ENCODE peak calls at places on chromosomes 13 and 19, in eight cellular contexts. One of them, this sample, is unnamed.

GRCh38 chr13:45518525-45519235 is 53.9 kb downstream of the COG3 start:
- DNase-seq in fibroblast of lung: peak; percentile 79
- DNase-seq in colonic mucosa: no peak
- DNase-seq in thoracic aorta: no peak
- DNase-seq in HCT116: no peak
- DNase-seq in A549: no peak
- DNase-seq in suprapubic skin: no peak
- DNase-seq in ovary: no peak
- DNase-seq in this sample: peak; percentile 52

GRCh38 chr19:45413497-45413896 is 7.1 kb downstream of the POLR1G start:
- DNase-seq in HCT116: no peak
- DNase-seq in colonic mucosa: no peak
- DNase-seq in suprapubic skin: no peak
- DNase-seq in thoracic aorta: no peak
- DNase-seq in ovary: no peak
- DNase-seq in A549: no peak
- DNase-seq in fibroblast of lung: no peak
- DNase-seq in this sample: no peak

GRCh38 chr13:20362642-20363041 is 130.5 kb upstream of the GJB6 start:
- DNase-seq in suprapubic skin: no peak
- DNase-seq in ovary: no peak
- DNase-seq in HCT116: no peak
- DNase-seq in thoracic aorta: no peak
- DNase-seq in A549: no peak
- DNase-seq in fibroblast of lung: no peak
- DNase-seq in colonic mucosa: no peak
- DNase-seq in this sample: no peak

GRCh38 chr13:97434417-97435296 is 688 bp downstream of the RAP2A start:
- DNase-seq in colonic mucosa: peak; percentile 46
- DNase-seq in fibroblast of lung: peak; percentile 41
- DNase-seq in ovary: peak; percentile 68
- DNase-seq in suprapubic skin: peak; percentile 82
- DNase-seq in HCT116: no peak
- DNase-seq in thoracic aorta: no peak
- DNase-seq in A549: peak; percentile 31
- DNase-seq in this sample: no peak

GRCh38 chr19:3710265-3710812 is 2.2 kb downstream of the TJP3 start:
- DNase-seq in A549: peak; percentile 93
- DNase-seq in suprapubic skin: peak; percentile 85
- DNase-seq in ovary: no peak
- DNase-seq in colonic mucosa: peak; percentile 99
- DNase-seq in HCT116: peak; percentile 83
- DNase-seq in fibroblast of lung: peak; percentile 40
- DNase-seq in thoracic aorta: no peak
- DNase-seq in this sample: peak; percentile 77

GRCh38 chr19:7636691-7637373 is at the start of gene STXBP2:
- DNase-seq in fibroblast of lung: no peak
- DNase-seq in suprapubic skin: no peak
- DNase-seq in A549: peak; percentile 75
- DNase-seq in thoracic aorta: no peak
- DNase-seq in ovary: peak; percentile 49
- DNase-seq in colonic mucosa: peak; percentile 91
- DNase-seq in HCT116: peak; percentile 76
- DNase-seq in this sample: peak; percentile 88

GRCh38 chr19:23699521-23699860 is 12.5 kb upstream of the ZNF675 start:
- DNase-seq in fibroblast of lung: no peak
- DNase-seq in thoracic aorta: no peak
- DNase-seq in suprapubic skin: no peak
- DNase-seq in colonic mucosa: no peak
- DNase-seq in HCT116: no peak
- DNase-seq in ovary: no peak
- DNase-seq in A549: no peak
- DNase-seq in this sample: no peak

GRCh38 chr19:13171146-13171545 is 20.9 kb downstream of the IER2 start:
- DNase-seq in A549: no peak
- DNase-seq in fibroblast of lung: no peak
- DNase-seq in colonic mucosa: no peak
- DNase-seq in ovary: no peak
- DNase-seq in HCT116: no peak
- DNase-seq in thoracic aorta: no peak
- DNase-seq in suprapubic skin: no peak
- DNase-seq in this sample: no peak

GRCh38 chr13:48151343-48151742 is 56.4 kb upstream of the MED4 start:
- DNase-seq in colonic mucosa: no peak
- DNase-seq in ovary: no peak
- DNase-seq in thoracic aorta: no peak
- DNase-seq in suprapubic skin: no peak
- DNase-seq in HCT116: no peak
- DNase-seq in fibroblast of lung: no peak
- DNase-seq in A549: no peak
- DNase-seq in this sample: no peak

GRCh38 chr19:31511696-31512095 is 162.5 kb upstream of the TSHZ3 start:
- DNase-seq in thoracic aorta: no peak
- DNase-seq in fibroblast of lung: no peak
- DNase-seq in HCT116: no peak
- DNase-seq in colonic mucosa: no peak
- DNase-seq in suprapubic skin: peak; percentile 32
- DNase-seq in ovary: no peak
- DNase-seq in A549: no peak
- DNase-seq in this sample: no peak

GRCh38 chr13:26280822-26281221 is 26.9 kb downstream of the CDK8 start:
- DNase-seq in colonic mucosa: no peak
- DNase-seq in HCT116: no peak
- DNase-seq in thoracic aorta: no peak
- DNase-seq in fibroblast of lung: peak; percentile 28
- DNase-seq in A549: no peak
- DNase-seq in suprapubic skin: no peak
- DNase-seq in ovary: no peak
- DNase-seq in this sample: no peak

GRCh38 chr13:23610187-23610576 is 40.0 kb downstream of the TNFRSF19 start:
- DNase-seq in A549: no peak
- DNase-seq in fibroblast of lung: peak; percentile 51
- DNase-seq in ovary: no peak
- DNase-seq in thoracic aorta: no peak
- DNase-seq in suprapubic skin: no peak
- DNase-seq in colonic mucosa: no peak
- DNase-seq in HCT116: no peak
- DNase-seq in this sample: no peak

GRCh38 chr13:109145631-109146030 is 516.2 kb downstream of the MYO16 start:
- DNase-seq in fibroblast of lung: peak; percentile 64
- DNase-seq in HCT116: peak; percentile 58
- DNase-seq in suprapubic skin: no peak
- DNase-seq in A549: peak; percentile 78
- DNase-seq in colonic mucosa: peak; percentile 35
- DNase-seq in thoracic aorta: no peak
- DNase-seq in ovary: peak; percentile 27
- DNase-seq in this sample: peak; percentile 60

GRCh38 chr13:41458187-41458938 is 1.0 kb downstream of the RGCC start:
- DNase-seq in ovary: no peak
- DNase-seq in thoracic aorta: no peak
- DNase-seq in HCT116: no peak
- DNase-seq in suprapubic skin: peak; percentile 75
- DNase-seq in colonic mucosa: peak; percentile 32
- DNase-seq in fibroblast of lung: peak; percentile 20
- DNase-seq in A549: no peak
- DNase-seq in this sample: peak; percentile 57

GRCh38 chr19:9953802-9954542 is 17.7 kb upstream of the OLFM2 start:
- DNase-seq in HCT116: no peak
- DNase-seq in ovary: no peak
- DNase-seq in colonic mucosa: no peak
- DNase-seq in A549: no peak
- DNase-seq in fibroblast of lung: peak; percentile 86
- DNase-seq in thoracic aorta: no peak
- DNase-seq in suprapubic skin: no peak
- DNase-seq in this sample: no peak

GRCh38 chr13:42494157-42494556 is 79.8 kb upstream of the TNFSF11 start:
- DNase-seq in fibroblast of lung: no peak
- DNase-seq in thoracic aorta: no peak
- DNase-seq in ovary: no peak
- DNase-seq in HCT116: no peak
- DNase-seq in colonic mucosa: no peak
- DNase-seq in A549: no peak
- DNase-seq in suprapubic skin: no peak
- DNase-seq in this sample: no peak

GRCh38 chr19:34504809-34505291 is 23.3 kb downstream of the WTIP start:
- DNase-seq in fibroblast of lung: no peak
- DNase-seq in suprapubic skin: no peak
- DNase-seq in HCT116: no peak
- DNase-seq in colonic mucosa: no peak
- DNase-seq in A549: no peak
- DNase-seq in ovary: peak; percentile 20
- DNase-seq in thoracic aorta: no peak
- DNase-seq in this sample: no peak

GRCh38 chr19:16417660-16418596 is 53.8 kb downstream of the EPS15L1 start:
- DNase-seq in thoracic aorta: no peak
- DNase-seq in HCT116: peak; percentile 35
- DNase-seq in ovary: peak; percentile 78
- DNase-seq in suprapubic skin: no peak
- DNase-seq in A549: peak; percentile 48
- DNase-seq in fibroblast of lung: peak; percentile 35
- DNase-seq in colonic mucosa: peak; percentile 57
- DNase-seq in this sample: peak; percentile 77

GRCh38 chr13:99903140-99903539 is 68.4 kb downstream of the ZIC5 start:
- DNase-seq in HCT116: no peak
- DNase-seq in suprapubic skin: no peak
- DNase-seq in fibroblast of lung: no peak
- DNase-seq in A549: no peak
- DNase-seq in colonic mucosa: no peak
- DNase-seq in thoracic aorta: no peak
- DNase-seq in ovary: no peak
- DNase-seq in this sample: no peak

GRCh38 chr13:30422056-30422914 is at the start of gene UBE2L5:
- DNase-seq in ovary: peak; percentile 77
- DNase-seq in fibroblast of lung: peak; percentile 85
- DNase-seq in A549: peak; percentile 87
- DNase-seq in suprapubic skin: peak; percentile 86
- DNase-seq in HCT116: peak; percentile 63
- DNase-seq in thoracic aorta: no peak
- DNase-seq in colonic mucosa: peak; percentile 73
- DNase-seq in this sample: peak; percentile 88

GRCh38 chr13:108859202-108860012 is 230.0 kb downstream of the MYO16 start:
- DNase-seq in ovary: no peak
- DNase-seq in HCT116: no peak
- DNase-seq in thoracic aorta: no peak
- DNase-seq in A549: peak; percentile 73
- DNase-seq in colonic mucosa: no peak
- DNase-seq in suprapubic skin: no peak
- DNase-seq in fibroblast of lung: peak; percentile 69
- DNase-seq in this sample: peak; percentile 5

GRCh38 chr13:98565726-98566577 is 11.0 kb downstream of the STK24 start:
- DNase-seq in thoracic aorta: no peak
- DNase-seq in suprapubic skin: no peak
- DNase-seq in HCT116: no peak
- DNase-seq in ovary: peak; percentile 42
- DNase-seq in A549: no peak
- DNase-seq in fibroblast of lung: peak; percentile 37
- DNase-seq in colonic mucosa: peak; percentile 88
- DNase-seq in this sample: no peak

GRCh38 chr19:36441339-36441738 is 22.9 kb upstream of the ZFP82 start:
- DNase-seq in thoracic aorta: no peak
- DNase-seq in A549: no peak
- DNase-seq in fibroblast of lung: no peak
- DNase-seq in HCT116: no peak
- DNase-seq in suprapubic skin: no peak
- DNase-seq in ovary: no peak
- DNase-seq in colonic mucosa: no peak
- DNase-seq in this sample: no peak
- H3K9me3 ChIP-seq in thoracic aorta: peaks cover 65% of the 10 kb centered on the region
- H3K9me3 ChIP-seq in A549: peaks cover 92% of the 10 kb centered on the region
- H3K9me3 ChIP-seq in fibroblast of lung: no peaks in the 10 kb centered on the region
- H3K9me3 ChIP-seq in HCT116: peaks cover 7% of the 10 kb centered on the region
- H3K9me3 ChIP-seq in suprapubic skin: peaks cover 57% of the 10 kb centered on the region
- H3K9me3 ChIP-seq in ovary: no peaks in the 10 kb centered on the region
- H3K9me3 ChIP-seq in colonic mucosa: no peaks in the 10 kb centered on the region
- H3K9me3 ChIP-seq in this sample: peaks cover 28% of the 10 kb centered on the region

GRCh38 chr19:5680437-5681368 is at the start of the genes HSD11B1L and MICOS13:
- DNase-seq in suprapubic skin: peak; percentile 99
- DNase-seq in fibroblast of lung: peak; percentile 98
- DNase-seq in HCT116: peak; percentile 97
- DNase-seq in thoracic aorta: peak; percentile 95
- DNase-seq in ovary: peak; percentile 99
- DNase-seq in A549: peak; percentile 98
- DNase-seq in colonic mucosa: peak; percentile 99
- DNase-seq in this sample: peak; percentile 96
- H3K4me3 ChIP-seq in suprapubic skin: peak within 1 kb of the TSS; percentile 76
- H3K4me3 ChIP-seq in fibroblast of lung: peak within 1 kb of the TSS; percentile 75
- H3K4me3 ChIP-seq in HCT116: peak within 1 kb of the TSS; percentile 99
- H3K4me3 ChIP-seq in thoracic aorta: peak within 1 kb of the TSS; percentile 98
- H3K4me3 ChIP-seq in ovary: peak within 1 kb of the TSS; percentile 94
- H3K4me3 ChIP-seq in A549: peak within 1 kb of the TSS; percentile 76
- H3K4me3 ChIP-seq in colonic mucosa: peak within 1 kb of the TSS; percentile 90
- H3K4me3 ChIP-seq in this sample: peak within 1 kb of the TSS; percentile 91

DNA sequence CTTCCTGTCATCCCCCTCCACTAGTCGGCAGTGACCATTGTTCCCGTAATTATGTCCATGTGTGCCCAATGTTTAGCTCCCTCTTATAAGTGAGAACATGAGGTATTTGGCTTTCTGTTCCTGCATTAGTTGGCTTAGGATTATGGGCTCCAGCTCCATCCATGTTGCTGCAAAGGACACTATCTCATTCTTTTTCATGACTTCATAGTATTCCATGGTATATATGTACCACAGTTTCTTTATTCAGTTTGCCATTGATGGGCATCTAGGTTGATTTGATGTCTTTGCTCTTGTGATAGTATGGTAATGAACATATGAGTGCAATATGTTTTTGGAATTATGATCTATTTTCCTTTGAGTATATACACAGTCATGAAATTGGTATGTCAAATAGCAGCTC is 522.1 kb downstream of the DCT start:
- DNase-seq in A549: no peak
- DNase-seq in thoracic aorta: no peak
- DNase-seq in suprapubic skin: no peak
- DNase-seq in ovary: no peak
- DNase-seq in HCT116: no peak
- DNase-seq in fibroblast of lung: no peak
- DNase-seq in colonic mucosa: no peak
- DNase-seq in this sample: no peak
- H3K4me1 ChIP-seq in A549: no peaks in the 10 kb centered on the region
- H3K4me1 ChIP-seq in thoracic aorta: peaks cover 11% of the 10 kb centered on the region
- H3K4me1 ChIP-seq in suprapubic skin: no peaks in the 10 kb centered on the region
- H3K4me1 ChIP-seq in ovary: peaks cover 5% of the 10 kb centered on the region
- H3K4me1 ChIP-seq in HCT116: no peaks in the 10 kb centered on the region
- H3K4me1 ChIP-seq in fibroblast of lung: no peaks in the 10 kb centered on the region
- H3K4me1 ChIP-seq in colonic mucosa: no peaks in the 10 kb centered on the region
- H3K4me1 ChIP-seq in this sample: no peaks in the 10 kb centered on the region

GRCh38 chr19:43910884-43911283 is 24.2 kb downstream of the ZNF45 start:
- DNase-seq in A549: no peak
- DNase-seq in thoracic aorta: no peak
- DNase-seq in colonic mucosa: no peak
- DNase-seq in suprapubic skin: no peak
- DNase-seq in fibroblast of lung: no peak
- DNase-seq in HCT116: no peak
- DNase-seq in ovary: no peak
- DNase-seq in this sample: no peak

GRCh38 chr19:43914051-43914450 is 21.0 kb downstream of the ZNF45 start:
- DNase-seq in fibroblast of lung: no peak
- DNase-seq in colonic mucosa: no peak
- DNase-seq in HCT116: no peak
- DNase-seq in ovary: no peak
- DNase-seq in suprapubic skin: no peak
- DNase-seq in thoracic aorta: no peak
- DNase-seq in A549: peak; percentile 42
- DNase-seq in this sample: no peak

GRCh38 chr19:43908659-43909058 is 26.4 kb downstream of the ZNF45 start:
- DNase-seq in thoracic aorta: no peak
- DNase-seq in colonic mucosa: no peak
- DNase-seq in HCT116: no peak
- DNase-seq in ovary: no peak
- DNase-seq in A549: no peak
- DNase-seq in fibroblast of lung: no peak
- DNase-seq in suprapubic skin: no peak
- DNase-seq in this sample: no peak

GRCh38 chr19:43913383-43913782 is 21.7 kb downstream of the ZNF45 start:
- DNase-seq in thoracic aorta: no peak
- DNase-seq in fibroblast of lung: no peak
- DNase-seq in colonic mucosa: no peak
- DNase-seq in A549: peak; percentile 27
- DNase-seq in ovary: no peak
- DNase-seq in HCT116: no peak
- DNase-seq in suprapubic skin: no peak
- DNase-seq in this sample: no peak
- H3K9me3 ChIP-seq in thoracic aorta: peaks cover 99% of the 10 kb centered on the region
- H3K9me3 ChIP-seq in fibroblast of lung: peaks cover 7% of the 10 kb centered on the region
- H3K9me3 ChIP-seq in colonic mucosa: peaks cover 11% of the 10 kb centered on the region
- H3K9me3 ChIP-seq in A549: peaks cover 99% of the 10 kb centered on the region
- H3K9me3 ChIP-seq in ovary: peaks cover 20% of the 10 kb centered on the region
- H3K9me3 ChIP-seq in HCT116: peaks cover 30% of the 10 kb centered on the region
- H3K9me3 ChIP-seq in suprapubic skin: peaks cover 77% of the 10 kb centered on the region
- H3K9me3 ChIP-seq in this sample: peaks cover 30% of the 10 kb centered on the region